ENCODE peak calls at places on chromosomes 12 and 14, in five cellular contexts. One of them, this sample, is unnamed.

GRCh38 chr12:65464930-65465329 is 186.4 kb downstream of the MSRB3 start:
- DNase-seq in GM12878: no peak
- DNase-seq in K562: no peak
- DNase-seq in GM23338: no peak
- DNase-seq in A549: no peak
- DNase-seq in this sample: no peak

GRCh38 chr14:100417466-100417865 is 94.3 kb downstream of the SLC25A47 start:
- DNase-seq in GM23338: peak; percentile 86
- DNase-seq in A549: peak; percentile 88
- DNase-seq in K562: peak; percentile 63
- DNase-seq in GM12878: no peak
- DNase-seq in this sample: peak; percentile 55

GRCh38 chr12:106135075-106135474 is 3.7 kb downstream of the NUAK1 start:
- DNase-seq in K562: no peak
- DNase-seq in GM23338: no peak
- DNase-seq in A549: no peak
- DNase-seq in GM12878: no peak
- DNase-seq in this sample: no peak

GRCh38 chr12:132424118-132424438 is 65.9 kb upstream of the FBRSL1 start:
- DNase-seq in GM23338: no peak
- DNase-seq in GM12878: no peak
- DNase-seq in K562: no peak
- DNase-seq in A549: no peak
- DNase-seq in this sample: no peak

GRCh38 chr14:31895206-31895605 is 181.9 kb upstream of the ARHGAP5 start:
- DNase-seq in GM23338: no peak
- DNase-seq in A549: no peak
- DNase-seq in K562: no peak
- DNase-seq in GM12878: no peak
- DNase-seq in this sample: peak; percentile 35

GRCh38 chr14:96254696-96255095 is 1.3 kb upstream of the BDKRB1 start:
- DNase-seq in GM12878: no peak
- DNase-seq in A549: no peak
- DNase-seq in K562: no peak
- DNase-seq in GM23338: no peak
- DNase-seq in this sample: no peak

GRCh38 chr14:30417999-30418398 is 141.0 kb upstream of the G2E3 start:
- DNase-seq in K562: no peak
- DNase-seq in A549: no peak
- DNase-seq in GM23338: no peak
- DNase-seq in GM12878: no peak
- DNase-seq in this sample: no peak

GRCh38 chr14:57833304-57833703 is 32.6 kb downstream of the SLC35F4 start:
- DNase-seq in GM12878: no peak
- DNase-seq in A549: peak; percentile 74
- DNase-seq in GM23338: no peak
- DNase-seq in K562: no peak
- DNase-seq in this sample: no peak

GRCh38 chr14:34355584-34356266 is 106.3 kb downstream of the SPTSSA start:
- DNase-seq in GM12878: no peak
- DNase-seq in K562: no peak
- DNase-seq in GM23338: no peak
- DNase-seq in A549: no peak
- DNase-seq in this sample: peak; percentile 45

GRCh38 chr12:26697217-26697616 is 135.8 kb downstream of the ITPR2 start:
- DNase-seq in A549: no peak
- DNase-seq in GM23338: no peak
- DNase-seq in K562: no peak
- DNase-seq in GM12878: no peak
- DNase-seq in this sample: no peak

GRCh38 chr14:97367278-97367677 is 570.1 kb downstream of the VRK1 start:
- DNase-seq in K562: no peak
- DNase-seq in A549: no peak
- DNase-seq in GM12878: no peak
- DNase-seq in GM23338: no peak
- DNase-seq in this sample: no peak

GRCh38 chr12:102960766-102961487 is 3.5 kb downstream of the ASCL1 start:
- DNase-seq in K562: no peak
- DNase-seq in GM12878: no peak
- DNase-seq in A549: no peak
- DNase-seq in GM23338: no peak
- DNase-seq in this sample: no peak

GRCh38 chr14:35534130-35534883 is at the start of gene INSM2:
- DNase-seq in GM23338: peak; percentile 18
- DNase-seq in GM12878: no peak
- DNase-seq in K562: no peak
- DNase-seq in A549: peak; percentile 62
- DNase-seq in this sample: no peak

GRCh38 chr14:104968153-104968527 is 10.0 kb downstream of the AHNAK2 start:
- DNase-seq in GM23338: peak; percentile 73
- DNase-seq in GM12878: no peak
- DNase-seq in K562: peak; percentile 48
- DNase-seq in A549: peak; percentile 64
- DNase-seq in this sample: no peak

GRCh38 chr12:18690653-18691052 is 47.2 kb downstream of the PLCZ1 start:
- DNase-seq in A549: peak; percentile 31
- DNase-seq in GM12878: no peak
- DNase-seq in GM23338: no peak
- DNase-seq in K562: peak; percentile 11
- DNase-seq in this sample: no peak

GRCh38 chr14:70358631-70359030 is 852 bp downstream of the COX16 start:
- DNase-seq in GM23338: no peak
- DNase-seq in K562: no peak
- DNase-seq in A549: no peak
- DNase-seq in GM12878: no peak
- DNase-seq in this sample: no peak

GRCh38 chr14:90239139-90239538 is 17.2 kb upstream of the PSMC1 start:
- DNase-seq in GM23338: peak; percentile 32
- DNase-seq in K562: no peak
- DNase-seq in A549: peak; percentile 35
- DNase-seq in GM12878: no peak
- DNase-seq in this sample: no peak

GRCh38 chr14:96489327-96489726 is 12.9 kb upstream of the PAPOLA start:
- DNase-seq in GM12878: no peak
- DNase-seq in GM23338: no peak
- DNase-seq in A549: no peak
- DNase-seq in K562: no peak
- DNase-seq in this sample: no peak

GRCh38 chr12:64273527-64274403 is 51.7 kb upstream of the KICS2 start:
- DNase-seq in K562: no peak
- DNase-seq in A549: peak; percentile 51
- DNase-seq in GM12878: no peak
- DNase-seq in GM23338: peak; percentile 82
- DNase-seq in this sample: peak; percentile 6

DNA sequence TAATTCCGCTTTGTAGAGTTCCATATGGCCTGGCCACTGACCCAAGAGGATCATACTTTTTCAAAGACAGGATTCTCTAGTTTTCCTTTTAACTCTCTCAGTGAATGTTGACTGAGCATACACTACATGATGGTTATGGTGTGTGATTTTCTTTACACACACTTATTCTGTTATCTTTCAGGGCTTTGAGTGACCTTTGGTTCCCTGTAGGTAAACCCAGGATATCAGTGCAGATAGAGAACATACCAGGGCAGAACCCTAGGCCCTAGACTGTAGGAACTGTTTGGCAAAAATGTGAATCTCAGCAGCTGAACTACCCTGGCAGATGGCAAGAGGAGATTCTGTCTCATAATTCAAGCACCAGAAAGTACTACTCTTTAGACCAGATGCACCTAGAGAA is 159.6 kb downstream of the KCNA5 start:
- DNase-seq in GM12878: no peak
- DNase-seq in K562: no peak
- DNase-seq in GM23338: no peak
- DNase-seq in A549: no peak
- DNase-seq in this sample: peak; percentile 3
- TF ChIP-seq JUNB in GM12878: no peak
- TF ChIP-seq JUNB in K562: no peak
- TF ChIP-seq JUNB in GM23338: no peak
- TF ChIP-seq JUNB in A549: no peak
- TF ChIP-seq JUNB in this sample: no peak

GRCh38 chr12:93778306-93778705 is 101.1 kb downstream of the CRADD start:
- DNase-seq in A549: no peak
- DNase-seq in GM23338: no peak
- DNase-seq in GM12878: no peak
- DNase-seq in K562: no peak
- DNase-seq in this sample: no peak
- TF ChIP-seq JUNB in A549: no peak
- TF ChIP-seq JUNB in GM23338: no peak
- TF ChIP-seq JUNB in GM12878: no peak
- TF ChIP-seq JUNB in K562: no peak
- TF ChIP-seq JUNB in this sample: no peak

GRCh38 chr12:40010899-40011774 is 94.7 kb downstream of the SLC2A13 start:
- DNase-seq in GM12878: peak; percentile 35
- DNase-seq in GM23338: peak; percentile 93
- DNase-seq in K562: peak; percentile 45
- DNase-seq in A549: peak; percentile 80
- DNase-seq in this sample: peak; percentile 65
- TF ChIP-seq JUNB in GM12878: no peak
- TF ChIP-seq JUNB in GM23338: no peak
- TF ChIP-seq JUNB in K562: no peak
- TF ChIP-seq JUNB in A549: no peak
- TF ChIP-seq JUNB in this sample: no peak

GRCh38 chr12:19848426-19848825 is 409.1 kb downstream of the AEBP2 start:
- DNase-seq in GM12878: no peak
- DNase-seq in GM23338: no peak
- DNase-seq in K562: no peak
- DNase-seq in A549: no peak
- DNase-seq in this sample: no peak

GRCh38 chr12:19850341-19851065 is 411.2 kb downstream of the AEBP2 start:
- DNase-seq in K562: no peak
- DNase-seq in GM12878: no peak
- DNase-seq in A549: no peak
- DNase-seq in GM23338: no peak
- DNase-seq in this sample: no peak

GRCh38 chr12:19849208-19849607 is 409.9 kb downstream of the AEBP2 start:
- DNase-seq in A549: no peak
- DNase-seq in K562: no peak
- DNase-seq in GM12878: no peak
- DNase-seq in GM23338: no peak
- DNase-seq in this sample: no peak

GRCh38 chr12:19855876-19856275 is 416.6 kb downstream of the AEBP2 start:
- DNase-seq in K562: no peak
- DNase-seq in GM23338: no peak
- DNase-seq in A549: no peak
- DNase-seq in GM12878: no peak
- DNase-seq in this sample: no peak

DNA sequence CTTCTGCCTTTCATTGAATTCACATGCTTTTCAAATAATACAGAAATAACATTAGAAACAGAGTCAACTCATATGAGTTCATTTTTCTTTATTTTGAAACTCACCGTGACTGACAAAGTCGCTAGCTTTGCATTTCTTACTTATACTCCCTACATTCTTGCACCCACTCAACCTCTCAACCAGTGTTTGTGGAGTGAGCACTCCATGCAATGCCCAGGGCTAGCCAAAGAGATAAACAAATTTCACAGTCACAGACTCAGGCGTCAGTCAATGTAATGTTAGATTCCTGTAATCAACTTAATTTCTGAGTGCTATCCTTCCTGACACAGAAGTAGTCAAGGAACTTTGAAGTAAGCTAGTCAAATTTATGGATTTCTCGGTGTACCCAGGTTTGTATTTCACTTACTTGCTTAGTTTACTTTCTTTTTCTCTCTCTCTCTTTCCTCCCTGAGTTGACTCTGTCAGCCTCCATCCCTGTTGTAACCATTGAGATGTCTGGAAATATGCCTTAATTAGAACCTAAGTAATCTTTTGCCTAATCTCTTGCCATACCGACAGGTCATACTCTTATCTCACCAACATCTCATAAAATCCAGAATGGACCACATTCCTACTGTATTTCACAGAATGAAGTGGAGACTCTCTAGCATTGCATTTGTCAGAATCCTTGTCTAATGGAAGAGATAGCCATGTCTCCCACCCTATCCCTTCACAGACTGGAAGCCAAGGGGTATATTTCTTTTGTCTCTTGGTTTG is 413.0 kb downstream of the AEBP2 start:
- DNase-seq in K562: no peak
- DNase-seq in A549: no peak
- DNase-seq in GM12878: no peak
- DNase-seq in GM23338: no peak
- DNase-seq in this sample: no peak
- TF ChIP-seq JUNB in K562: no peak
- TF ChIP-seq JUNB in A549: no peak
- TF ChIP-seq JUNB in GM12878: no peak
- TF ChIP-seq JUNB in GM23338: no peak
- TF ChIP-seq JUNB in this sample: no peak

GRCh38 chr12:4164591-4165558 is 108.7 kb upstream of the CCND2 start:
- DNase-seq in A549: no peak
- DNase-seq in K562: no peak
- DNase-seq in GM12878: no peak
- DNase-seq in GM23338: peak; percentile 83
- DNase-seq in this sample: no peak
- TF ChIP-seq JUNB in A549: no peak
- TF ChIP-seq JUNB in K562: no peak
- TF ChIP-seq JUNB in GM12878: no peak
- TF ChIP-seq JUNB in GM23338: no peak
- TF ChIP-seq JUNB in this sample: no peak

DNA sequence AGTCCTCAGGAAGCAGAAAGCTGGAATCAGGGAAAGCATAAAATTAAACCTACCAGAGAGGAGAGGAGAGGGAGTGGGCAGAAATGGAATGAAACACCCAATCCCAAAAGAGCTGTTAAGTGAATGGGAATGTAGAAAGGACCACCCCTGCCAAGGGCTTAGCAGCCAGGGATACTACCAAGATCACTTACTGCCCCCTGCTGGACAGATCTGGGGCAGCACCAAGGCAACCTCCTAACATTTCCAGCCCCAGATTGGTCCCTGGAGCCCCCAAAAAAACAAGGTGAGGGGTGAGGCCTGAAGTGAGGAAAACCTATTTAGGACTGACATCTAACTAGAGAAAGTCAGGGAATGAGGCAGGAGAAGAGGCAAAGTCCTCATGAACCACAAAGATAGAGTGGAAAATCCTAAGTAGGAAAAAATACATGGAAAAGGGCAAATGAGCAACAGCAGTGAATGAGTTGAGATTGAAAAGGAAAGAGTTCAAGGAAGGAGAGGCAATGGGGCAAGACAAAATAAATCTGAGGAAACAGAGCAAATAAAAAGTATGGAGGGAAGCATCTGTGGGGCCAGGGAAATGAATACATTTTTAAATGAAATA is 11.2 kb upstream of the FKBP11 start:
- DNase-seq in A549: peak; percentile 72
- DNase-seq in GM12878: no peak
- DNase-seq in GM23338: peak; percentile 94
- DNase-seq in K562: peak; percentile 85
- DNase-seq in this sample: peak; percentile 43
- TF ChIP-seq JUNB in A549: no peak
- TF ChIP-seq JUNB in GM12878: no peak
- TF ChIP-seq JUNB in GM23338: no peak
- TF ChIP-seq JUNB in K562: no peak
- TF ChIP-seq JUNB in this sample: no peak